ENCODE peak calls at places on chromosomes 13 and 19, in four cellular contexts. One of them, this sample, is unnamed.

GRCh38 chr19:44712864-44713515 is 14.0 kb downstream of the CEACAM16 start:
- DNase-seq in choroid plexus epithelial cell: peak; percentile 39
- DNase-seq in AML-193: no peak
- DNase-seq in aorta: no peak
- DNase-seq in this sample: no peak

GRCh38 chr19:41696402-41697197 is 8.5 kb upstream of the CEACAM7 start:
- DNase-seq in choroid plexus epithelial cell: peak; percentile 1
- DNase-seq in AML-193: peak; percentile 14
- DNase-seq in aorta: no peak
- DNase-seq in this sample: peak; percentile 42

GRCh38 chr13:91639316-91639715 is 240.9 kb downstream of the GPC5 start:
- DNase-seq in choroid plexus epithelial cell: no peak
- DNase-seq in AML-193: no peak
- DNase-seq in aorta: no peak
- DNase-seq in this sample: no peak

GRCh38 chr19:13995017-13995728 is 10.9 kb downstream of the RFX1 start:
- DNase-seq in choroid plexus epithelial cell: no peak
- DNase-seq in AML-193: no peak
- DNase-seq in aorta: peak; percentile 70
- DNase-seq in this sample: no peak

GRCh38 chr19:47419037-47419783 is at the start of gene MEIS3:
- DNase-seq in choroid plexus epithelial cell: no peak
- DNase-seq in AML-193: no peak
- DNase-seq in aorta: no peak
- DNase-seq in this sample: no peak

GRCh38 chr19:30696514-30696913 is 324.3 kb downstream of the ZNF536 start:
- DNase-seq in choroid plexus epithelial cell: peak; percentile 44
- DNase-seq in AML-193: no peak
- DNase-seq in aorta: no peak
- DNase-seq in this sample: no peak

GRCh38 chr19:49801966-49802661 is 11.0 kb downstream of the FUZ start:
- DNase-seq in choroid plexus epithelial cell: peak; percentile 93
- DNase-seq in AML-193: no peak
- DNase-seq in aorta: peak; percentile 90
- DNase-seq in this sample: no peak

GRCh38 chr19:13100871-13101589 is 1.6 kb downstream of the LYL1 start:
- DNase-seq in choroid plexus epithelial cell: no peak
- DNase-seq in AML-193: no peak
- DNase-seq in aorta: no peak
- DNase-seq in this sample: peak; percentile 58

GRCh38 chr13:102707465-102707864 is 12.6 kb upstream of the METTL21C start:
- DNase-seq in choroid plexus epithelial cell: peak; percentile 90
- DNase-seq in AML-193: no peak
- DNase-seq in aorta: no peak
- DNase-seq in this sample: no peak

GRCh38 chr19:43101950-43102349 is 19.4 kb upstream of the PSG2 start:
- DNase-seq in choroid plexus epithelial cell: no peak
- DNase-seq in AML-193: no peak
- DNase-seq in aorta: no peak
- DNase-seq in this sample: no peak

GRCh38 chr13:28131646-28132045 is 6.7 kb upstream of the PAN3 start:
- DNase-seq in choroid plexus epithelial cell: no peak
- DNase-seq in AML-193: no peak
- DNase-seq in aorta: no peak
- DNase-seq in this sample: no peak

GRCh38 chr13:28718186-28718537 is 608 bp downstream of the SLC46A3 start:
- DNase-seq in choroid plexus epithelial cell: peak; percentile 37
- DNase-seq in AML-193: peak; percentile 68
- DNase-seq in aorta: no peak
- DNase-seq in this sample: no peak

GRCh38 chr19:32890841-32891240 is 21.3 kb upstream of the SLC7A9 start:
- DNase-seq in choroid plexus epithelial cell: no peak
- DNase-seq in AML-193: no peak
- DNase-seq in aorta: no peak
- DNase-seq in this sample: no peak

GRCh38 chr13:102235689-102236088 is 166.2 kb downstream of the FGF14 start:
- DNase-seq in choroid plexus epithelial cell: no peak
- DNase-seq in AML-193: no peak
- DNase-seq in aorta: no peak
- DNase-seq in this sample: no peak

GRCh38 chr13:81779896-81780295 is 1439.0 kb upstream of the SPRY2 start:
- DNase-seq in choroid plexus epithelial cell: no peak
- DNase-seq in AML-193: no peak
- DNase-seq in aorta: no peak
- DNase-seq in this sample: no peak

GRCh38 chr19:13008926-13009787 is 13.9 kb downstream of the NFIX start:
- DNase-seq in choroid plexus epithelial cell: no peak
- DNase-seq in AML-193: no peak
- DNase-seq in aorta: no peak
- DNase-seq in this sample: no peak

GRCh38 chr19:17311455-17312248 is 2.3 kb downstream of the DDA1 start:
- DNase-seq in choroid plexus epithelial cell: peak; percentile 87
- DNase-seq in AML-193: no peak
- DNase-seq in aorta: no peak
- DNase-seq in this sample: no peak

GRCh38 chr19:7680606-7681335 is at the start of gene TRAPPC5:
- DNase-seq in choroid plexus epithelial cell: peak; percentile 83
- DNase-seq in AML-193: peak; percentile 60
- DNase-seq in aorta: peak; percentile 90
- DNase-seq in this sample: peak; percentile 85

GRCh38 chr13:24497742-24498141 is 14.8 kb downstream of the PARP4 start:
- DNase-seq in choroid plexus epithelial cell: no peak
- DNase-seq in AML-193: no peak
- DNase-seq in aorta: no peak
- DNase-seq in this sample: no peak

GRCh38 chr13:41356788-41357187 is 45.7 kb downstream of the NAA16 start:
- DNase-seq in choroid plexus epithelial cell: no peak
- DNase-seq in AML-193: peak; percentile 45
- DNase-seq in aorta: no peak
- DNase-seq in this sample: no peak

This sample was measured in KBM-7.